ENCODE peak calls at places on chromosomes 12 and 14, in nine cellular contexts. One of them, this sample, is unnamed.

GRCh38 chr12:47867496-47867941 is 37.3 kb downstream of the VDR start:
- DNase-seq in MCF 10A: peak
- DNase-seq in mesothelial cell of epicardium: no peak
- DNase-seq in GM13977: no peak
- DNase-seq in activated gamma-delta T cell treated with anti-CD3 and anti-CD28 coated beads, Interleukin-2, amount 50 U/mL, for 16 hours: no peak
- DNase-seq in CD8-positive, alpha-beta T cell: no peak
- DNase-seq in nephron progenitor cell: no peak
- DNase-seq in fibroblast of lung: peak
- DNase-seq in mesendoderm: no peak
- DNase-seq in this sample: peak

GRCh38 chr12:99092100-99092851 is 447.2 kb downstream of the APAF1 start:
- DNase-seq in MCF 10A: no peak
- DNase-seq in mesothelial cell of epicardium: no peak
- DNase-seq in GM13977: no peak
- DNase-seq in activated gamma-delta T cell treated with anti-CD3 and anti-CD28 coated beads, Interleukin-2, amount 50 U/mL, for 16 hours: no peak
- DNase-seq in CD8-positive, alpha-beta T cell: no peak
- DNase-seq in nephron progenitor cell: no peak
- DNase-seq in fibroblast of lung: no peak
- DNase-seq in mesendoderm: peak
- DNase-seq in this sample: no peak

GRCh38 chr12:96862326-96862725 is 44.7 kb upstream of the NEDD1 start:
- DNase-seq in MCF 10A: no peak
- DNase-seq in mesothelial cell of epicardium: no peak
- DNase-seq in GM13977: no peak
- DNase-seq in activated gamma-delta T cell treated with anti-CD3 and anti-CD28 coated beads, Interleukin-2, amount 50 U/mL, for 16 hours: no peak
- DNase-seq in CD8-positive, alpha-beta T cell: no peak
- DNase-seq in nephron progenitor cell: no peak
- DNase-seq in fibroblast of lung: no peak
- DNase-seq in mesendoderm: peak
- DNase-seq in this sample: no peak

GRCh38 chr14:50790568-50790967 is 40.4 kb downstream of the NIN start:
- DNase-seq in MCF 10A: no peak
- DNase-seq in mesothelial cell of epicardium: no peak
- DNase-seq in GM13977: no peak
- DNase-seq in activated gamma-delta T cell treated with anti-CD3 and anti-CD28 coated beads, Interleukin-2, amount 50 U/mL, for 16 hours: no peak
- DNase-seq in CD8-positive, alpha-beta T cell: no peak
- DNase-seq in nephron progenitor cell: no peak
- DNase-seq in fibroblast of lung: peak
- DNase-seq in mesendoderm: no peak
- DNase-seq in this sample: peak

GRCh38 chr14:70909788-70910614 is 2.7 kb downstream of the PCNX1 start:
- DNase-seq in MCF 10A: no peak
- DNase-seq in mesothelial cell of epicardium: no peak
- DNase-seq in GM13977: no peak
- DNase-seq in activated gamma-delta T cell treated with anti-CD3 and anti-CD28 coated beads, Interleukin-2, amount 50 U/mL, for 16 hours: no peak
- DNase-seq in CD8-positive, alpha-beta T cell: no peak
- DNase-seq in nephron progenitor cell: no peak
- DNase-seq in fibroblast of lung: peak
- DNase-seq in mesendoderm: peak
- DNase-seq in this sample: peak

GRCh38 chr12:123748661-123749060 is 13.4 kb upstream of the DNAH10 start:
- DNase-seq in MCF 10A: peak
- DNase-seq in mesothelial cell of epicardium: no peak
- DNase-seq in GM13977: no peak
- DNase-seq in activated gamma-delta T cell treated with anti-CD3 and anti-CD28 coated beads, Interleukin-2, amount 50 U/mL, for 16 hours: no peak
- DNase-seq in CD8-positive, alpha-beta T cell: no peak
- DNase-seq in nephron progenitor cell: no peak
- DNase-seq in fibroblast of lung: peak
- DNase-seq in mesendoderm: no peak
- DNase-seq in this sample: peak

GRCh38 chr12:116015525-116015924 is 262.0 kb downstream of the MED13L start:
- DNase-seq in MCF 10A: peak
- DNase-seq in mesothelial cell of epicardium: no peak
- DNase-seq in GM13977: peak
- DNase-seq in activated gamma-delta T cell treated with anti-CD3 and anti-CD28 coated beads, Interleukin-2, amount 50 U/mL, for 16 hours: no peak
- DNase-seq in CD8-positive, alpha-beta T cell: no peak
- DNase-seq in nephron progenitor cell: no peak
- DNase-seq in fibroblast of lung: peak
- DNase-seq in mesendoderm: peak
- DNase-seq in this sample: peak

GRCh38 chr14:22221508-22221907 is 367.5 kb downstream of the DAD1 start:
- DNase-seq in MCF 10A: peak
- DNase-seq in mesothelial cell of epicardium: no peak
- DNase-seq in GM13977: peak
- DNase-seq in activated gamma-delta T cell treated with anti-CD3 and anti-CD28 coated beads, Interleukin-2, amount 50 U/mL, for 16 hours: no peak
- DNase-seq in CD8-positive, alpha-beta T cell: no peak
- DNase-seq in nephron progenitor cell: no peak
- DNase-seq in fibroblast of lung: peak
- DNase-seq in mesendoderm: peak
- DNase-seq in this sample: no peak

GRCh38 chr14:93946104-93946503 is 19.0 kb downstream of the FAM181A start:
- DNase-seq in MCF 10A: peak
- DNase-seq in mesothelial cell of epicardium: no peak
- DNase-seq in GM13977: no peak
- DNase-seq in activated gamma-delta T cell treated with anti-CD3 and anti-CD28 coated beads, Interleukin-2, amount 50 U/mL, for 16 hours: no peak
- DNase-seq in CD8-positive, alpha-beta T cell: no peak
- DNase-seq in nephron progenitor cell: no peak
- DNase-seq in fibroblast of lung: peak
- DNase-seq in mesendoderm: peak
- DNase-seq in this sample: peak

GRCh38 chr14:69332782-69333395 is 65.2 kb downstream of the ERH start:
- DNase-seq in MCF 10A: no peak
- DNase-seq in mesothelial cell of epicardium: no peak
- DNase-seq in GM13977: no peak
- DNase-seq in activated gamma-delta T cell treated with anti-CD3 and anti-CD28 coated beads, Interleukin-2, amount 50 U/mL, for 16 hours: no peak
- DNase-seq in CD8-positive, alpha-beta T cell: no peak
- DNase-seq in nephron progenitor cell: no peak
- DNase-seq in fibroblast of lung: no peak
- DNase-seq in mesendoderm: no peak
- DNase-seq in this sample: no peak

GRCh38 chr14:71175491-71175890 is 268.2 kb downstream of the PCNX1 start:
- DNase-seq in MCF 10A: peak
- DNase-seq in mesothelial cell of epicardium: no peak
- DNase-seq in GM13977: no peak
- DNase-seq in activated gamma-delta T cell treated with anti-CD3 and anti-CD28 coated beads, Interleukin-2, amount 50 U/mL, for 16 hours: no peak
- DNase-seq in CD8-positive, alpha-beta T cell: no peak
- DNase-seq in nephron progenitor cell: no peak
- DNase-seq in fibroblast of lung: no peak
- DNase-seq in mesendoderm: no peak
- DNase-seq in this sample: no peak

GRCh38 chr12:95258146-95258545 is 40.5 kb downstream of the VEZT start:
- DNase-seq in MCF 10A: no peak
- DNase-seq in mesothelial cell of epicardium: no peak
- DNase-seq in GM13977: no peak
- DNase-seq in activated gamma-delta T cell treated with anti-CD3 and anti-CD28 coated beads, Interleukin-2, amount 50 U/mL, for 16 hours: no peak
- DNase-seq in CD8-positive, alpha-beta T cell: no peak
- DNase-seq in nephron progenitor cell: no peak
- DNase-seq in fibroblast of lung: peak
- DNase-seq in mesendoderm: no peak
- DNase-seq in this sample: no peak

GRCh38 chr12:65496617-65497016 is 218.1 kb downstream of the MSRB3 start:
- DNase-seq in MCF 10A: peak
- DNase-seq in mesothelial cell of epicardium: no peak
- DNase-seq in GM13977: no peak
- DNase-seq in activated gamma-delta T cell treated with anti-CD3 and anti-CD28 coated beads, Interleukin-2, amount 50 U/mL, for 16 hours: no peak
- DNase-seq in CD8-positive, alpha-beta T cell: no peak
- DNase-seq in nephron progenitor cell: no peak
- DNase-seq in fibroblast of lung: no peak
- DNase-seq in mesendoderm: no peak
- DNase-seq in this sample: no peak

GRCh38 chr12:18153826-18154225 is 63.8 kb upstream of the RERGL start:
- DNase-seq in MCF 10A: no peak
- DNase-seq in mesothelial cell of epicardium: no peak
- DNase-seq in GM13977: no peak
- DNase-seq in activated gamma-delta T cell treated with anti-CD3 and anti-CD28 coated beads, Interleukin-2, amount 50 U/mL, for 16 hours: no peak
- DNase-seq in CD8-positive, alpha-beta T cell: no peak
- DNase-seq in nephron progenitor cell: no peak
- DNase-seq in fibroblast of lung: no peak
- DNase-seq in mesendoderm: no peak
- DNase-seq in this sample: no peak

GRCh38 chr12:49930515-49931288 is 19.8 kb upstream of the AQP2 start:
- DNase-seq in MCF 10A: peak
- DNase-seq in mesothelial cell of epicardium: no peak
- DNase-seq in GM13977: no peak
- DNase-seq in activated gamma-delta T cell treated with anti-CD3 and anti-CD28 coated beads, Interleukin-2, amount 50 U/mL, for 16 hours: no peak
- DNase-seq in CD8-positive, alpha-beta T cell: no peak
- DNase-seq in nephron progenitor cell: no peak
- DNase-seq in fibroblast of lung: peak
- DNase-seq in mesendoderm: no peak
- DNase-seq in this sample: peak

GRCh38 chr12:121061831-121062230 is 22.8 kb upstream of the OASL start:
- DNase-seq in MCF 10A: peak
- DNase-seq in mesothelial cell of epicardium: peak
- DNase-seq in GM13977: no peak
- DNase-seq in activated gamma-delta T cell treated with anti-CD3 and anti-CD28 coated beads, Interleukin-2, amount 50 U/mL, for 16 hours: no peak
- DNase-seq in CD8-positive, alpha-beta T cell: no peak
- DNase-seq in nephron progenitor cell: no peak
- DNase-seq in fibroblast of lung: no peak
- DNase-seq in mesendoderm: no peak
- DNase-seq in this sample: no peak

GRCh38 chr12:31217356-31218130 is 108.4 kb downstream of the SINHCAF start:
- DNase-seq in MCF 10A: no peak
- DNase-seq in mesothelial cell of epicardium: no peak
- DNase-seq in GM13977: no peak
- DNase-seq in activated gamma-delta T cell treated with anti-CD3 and anti-CD28 coated beads, Interleukin-2, amount 50 U/mL, for 16 hours: no peak
- DNase-seq in CD8-positive, alpha-beta T cell: no peak
- DNase-seq in nephron progenitor cell: no peak
- DNase-seq in fibroblast of lung: no peak
- DNase-seq in mesendoderm: no peak
- DNase-seq in this sample: no peak

GRCh38 chr12:64674367-64674922 is 64.2 kb downstream of the RASSF3 start:
- DNase-seq in MCF 10A: no peak
- DNase-seq in mesothelial cell of epicardium: no peak
- DNase-seq in GM13977: no peak
- DNase-seq in activated gamma-delta T cell treated with anti-CD3 and anti-CD28 coated beads, Interleukin-2, amount 50 U/mL, for 16 hours: no peak
- DNase-seq in CD8-positive, alpha-beta T cell: peak
- DNase-seq in nephron progenitor cell: no peak
- DNase-seq in fibroblast of lung: no peak
- DNase-seq in mesendoderm: no peak
- DNase-seq in this sample: no peak

GRCh38 chr12:49414364-49414763 is 47.1 kb downstream of the SPATS2 start:
- DNase-seq in MCF 10A: no peak
- DNase-seq in mesothelial cell of epicardium: no peak
- DNase-seq in GM13977: no peak
- DNase-seq in activated gamma-delta T cell treated with anti-CD3 and anti-CD28 coated beads, Interleukin-2, amount 50 U/mL, for 16 hours: no peak
- DNase-seq in CD8-positive, alpha-beta T cell: no peak
- DNase-seq in nephron progenitor cell: no peak
- DNase-seq in fibroblast of lung: no peak
- DNase-seq in mesendoderm: no peak
- DNase-seq in this sample: no peak

GRCh38 chr12:34398366-34398705 is 376.0 kb downstream of the ALG10 start:
- DNase-seq in MCF 10A: no peak
- DNase-seq in mesothelial cell of epicardium: no peak
- DNase-seq in GM13977: peak
- DNase-seq in activated gamma-delta T cell treated with anti-CD3 and anti-CD28 coated beads, Interleukin-2, amount 50 U/mL, for 16 hours: no peak
- DNase-seq in CD8-positive, alpha-beta T cell: no peak
- DNase-seq in nephron progenitor cell: no peak
- DNase-seq in fibroblast of lung: no peak
- DNase-seq in mesendoderm: no peak
- DNase-seq in this sample: no peak

GRCh38 chr12:93407283-93407962 is 29.7 kb downstream of the NUDT4 start:
- DNase-seq in MCF 10A: no peak
- DNase-seq in mesothelial cell of epicardium: no peak
- DNase-seq in GM13977: no peak
- DNase-seq in activated gamma-delta T cell treated with anti-CD3 and anti-CD28 coated beads, Interleukin-2, amount 50 U/mL, for 16 hours: no peak
- DNase-seq in CD8-positive, alpha-beta T cell: no peak
- DNase-seq in nephron progenitor cell: no peak
- DNase-seq in fibroblast of lung: no peak
- DNase-seq in mesendoderm: no peak
- DNase-seq in this sample: no peak

GRCh38 chr12:63844391-63845341 is at the start of gene SRGAP1:
- DNase-seq in MCF 10A: peak
- DNase-seq in mesothelial cell of epicardium: peak
- DNase-seq in GM13977: peak
- DNase-seq in activated gamma-delta T cell treated with anti-CD3 and anti-CD28 coated beads, Interleukin-2, amount 50 U/mL, for 16 hours: no peak
- DNase-seq in CD8-positive, alpha-beta T cell: no peak
- DNase-seq in nephron progenitor cell: peak
- DNase-seq in fibroblast of lung: peak
- DNase-seq in mesendoderm: peak
- DNase-seq in this sample: peak

GRCh38 chr14:72196237-72196636 is 264.0 kb downstream of the RGS6 start:
- DNase-seq in MCF 10A: no peak
- DNase-seq in mesothelial cell of epicardium: no peak
- DNase-seq in GM13977: no peak
- DNase-seq in activated gamma-delta T cell treated with anti-CD3 and anti-CD28 coated beads, Interleukin-2, amount 50 U/mL, for 16 hours: no peak
- DNase-seq in CD8-positive, alpha-beta T cell: no peak
- DNase-seq in nephron progenitor cell: no peak
- DNase-seq in fibroblast of lung: no peak
- DNase-seq in mesendoderm: no peak
- DNase-seq in this sample: no peak

GRCh38 chr12:3040026-3040656 is 37.0 kb upstream of the TSPAN9 start:
- DNase-seq in MCF 10A: no peak
- DNase-seq in mesothelial cell of epicardium: no peak
- DNase-seq in GM13977: no peak
- DNase-seq in activated gamma-delta T cell treated with anti-CD3 and anti-CD28 coated beads, Interleukin-2, amount 50 U/mL, for 16 hours: no peak
- DNase-seq in CD8-positive, alpha-beta T cell: no peak
- DNase-seq in nephron progenitor cell: no peak
- DNase-seq in fibroblast of lung: no peak
- DNase-seq in mesendoderm: no peak
- DNase-seq in this sample: no peak

GRCh38 chr12:27521066-27521465 is 2.9 kb upstream of the PPFIBP1 start:
- DNase-seq in MCF 10A: no peak
- DNase-seq in mesothelial cell of epicardium: no peak
- DNase-seq in GM13977: no peak
- DNase-seq in activated gamma-delta T cell treated with anti-CD3 and anti-CD28 coated beads, Interleukin-2, amount 50 U/mL, for 16 hours: no peak
- DNase-seq in CD8-positive, alpha-beta T cell: no peak
- DNase-seq in nephron progenitor cell: no peak
- DNase-seq in fibroblast of lung: peak
- DNase-seq in mesendoderm: peak
- DNase-seq in this sample: peak

GRCh38 chr14:68598621-68599447 is 194.0 kb downstream of the ZFP36L1 start:
- DNase-seq in MCF 10A: peak
- DNase-seq in mesothelial cell of epicardium: no peak
- DNase-seq in GM13977: no peak
- DNase-seq in activated gamma-delta T cell treated with anti-CD3 and anti-CD28 coated beads, Interleukin-2, amount 50 U/mL, for 16 hours: no peak
- DNase-seq in CD8-positive, alpha-beta T cell: no peak
- DNase-seq in nephron progenitor cell: no peak
- DNase-seq in fibroblast of lung: peak
- DNase-seq in mesendoderm: no peak
- DNase-seq in this sample: peak